ENCODE peak calls at places on chromosomes 12 and 14, in ten cellular contexts. Y, Q, X, E, S, F, O, D, I and J are unnamed samples.

GRCh38 chr12:3837049-3837448 is 36.1 kb downstream of the PARP11 start:
- DNase-seq in Y (no peak), Q (no peak), X (no peak), E (no peak), S (no peak), F (no peak), O (no peak), D (no peak), I (no peak), J (no peak)

GRCh38 chr14:100789460-100790417 is 36.2 kb upstream of the MEG3 start:
- DNase-seq in Y (peak; percentile 34), Q (no peak), X (no peak), E (no peak), S (no peak), F (no peak), O (no peak), D (no peak), I (no peak), J (no peak)

GRCh38 chr12:123363743-123364531 is 710 bp downstream of the SBNO1 start:
- DNase-seq in Y (peak; percentile 21), Q (peak; percentile 75), X (no peak), E (no peak), S (peak; percentile 24), F (no peak), O (no peak), D (no peak), I (peak; percentile 90), J (no peak)

GRCh38 chr12:44654641-44655625 is 221.2 kb downstream of the NELL2 start:
- DNase-seq in Y (no peak), Q (no peak), X (no peak), E (no peak), S (peak; percentile 67), F (no peak), O (no peak), D (no peak), I (no peak), J (no peak)

GRCh38 chr14:101815994-101816393 is 54.5 kb downstream of the PPP2R5C start:
- DNase-seq in Y (no peak), Q (no peak), X (no peak), E (no peak), S (no peak), F (no peak), O (no peak), D (no peak), I (no peak), J (no peak)

GRCh38 chr12:46450279-46450748 is 77.7 kb upstream of the SLC38A2 start:
- DNase-seq in Y (no peak), Q (no peak), X (no peak), E (no peak), S (peak; percentile 11), F (no peak), O (no peak), D (peak; percentile 43), I (no peak), J (no peak)

GRCh38 chr12:105419606-105420005 is 89.1 kb downstream of the C12orf75 start:
- DNase-seq in Y (no peak), Q (no peak), X (no peak), E (no peak), S (no peak), F (no peak), O (no peak), D (no peak), I (no peak), J (no peak)

GRCh38 chr12:40911676-40912075 is 219.4 kb downstream of the CNTN1 start:
- DNase-seq in Y (no peak), Q (no peak), X (no peak), E (no peak), S (no peak), F (no peak), O (no peak), D (no peak), I (no peak), J (no peak)

GRCh38 chr14:99971929-99972747 is 93.1 kb upstream of the EVL start:
- DNase-seq in Y (no peak), Q (peak; percentile 68), X (no peak), E (no peak), S (peak; percentile 30), F (no peak), O (no peak), D (no peak), I (peak; percentile 84), J (no peak)

GRCh38 chr12:25553083-25553482 is at the start of gene LMNTD1:
- DNase-seq in Y (peak; percentile 86), Q (no peak), X (peak; percentile 37), E (peak; percentile 15), S (no peak), F (no peak), O (no peak), D (no peak), I (no peak), J (no peak)